ENCODE peak calls at places on chromosome 4, in four cellular contexts. H, L, F and S are unnamed samples.

GRCh38 chr4:11228575-11228974 is 200.1 kb downstream of the HS3ST1 start:
- DNase-seq in H (no peak), L (no peak), F (no peak), S (no peak)

GRCh38 chr4:32226201-32226600 is 1506.0 kb downstream of the PCDH7 start:
- DNase-seq in H (no peak), L (peak), F (no peak), S (no peak)

GRCh38 chr4:94634266-94634665 is 123.5 kb upstream of the BMPR1B start:
- DNase-seq in H (no peak), L (peak), F (no peak), S (no peak)

GRCh38 chr4:153166971-153167501 is 37.2 kb upstream of the TRIM2 start:
- DNase-seq in H (no peak), L (peak), F (no peak), S (no peak)

GRCh38 chr4:38365748-38366310 is 298.2 kb upstream of the KLF3 start:
- DNase-seq in H (no peak), L (no peak), F (no peak), S (no peak)

GRCh38 chr4:7280906-7281305 is 88.6 kb downstream of the SORCS2 start:
- DNase-seq in H (no peak), L (peak), F (no peak), S (no peak)

GRCh38 chr4:140595065-140595464 is 26.3 kb upstream of the UCP1 start:
- DNase-seq in H (no peak), L (no peak), F (no peak), S (no peak)

GRCh38 chr4:8729408-8730149 is 137.0 kb downstream of the CPZ start:
- DNase-seq in H (no peak), L (no peak), F (peak), S (no peak)

GRCh38 chr4:161197912-161198311 is 965.9 kb downstream of the FSTL5 start:
- DNase-seq in H (no peak), L (no peak), F (no peak), S (no peak)

GRCh38 chr4:85968945-85969830 is 390.7 kb downstream of the MAPK10 start:
- DNase-seq in H (no peak), L (peak), F (no peak), S (no peak)

GRCh38 chr4:17702666-17703065 is 78.8 kb downstream of the FAM184B start:
- DNase-seq in H (no peak), L (no peak), F (no peak), S (no peak)

GRCh38 chr4:180081072-180081471 is 2162.1 kb upstream of the TENM3 start:
- DNase-seq in H (no peak), L (no peak), F (no peak), S (no peak)

GRCh38 chr4:37503231-37503630 is 182.9 kb downstream of the RELL1 start:
- DNase-seq in H (no peak), L (no peak), F (no peak), S (no peak)

GRCh38 chr4:40409835-40410234 is 74.7 kb downstream of the CHRNA9 start:
- DNase-seq in H (no peak), L (peak), F (no peak), S (no peak)